ENCODE peak calls at places on chromosomes 11 and 22, in ten cellular contexts. C is small intestine; E is ovary; T is body of pancreas; W is tibial nerve; U is heart left ventricle; V is gastrocnemius medialis; B is neuronal stem cell; N is cardiac muscle cell; D is CD8-positive, alpha-beta memory T cell. F is an unnamed sample.

GRCh38 chr11:102367364-102367763 is 20.4 kb downstream of the BIRC2 start:
- DNase-seq in C (no peak), E (no peak), T (no peak), W (no peak), U (no peak), V (no peak), B (no peak), N (no peak), D (peak), F (no peak)

GRCh38 chr11:19938051-19938856 is 222.0 kb downstream of the DBX1 start:
- DNase-seq in C (peak), E (no peak), T (peak), W (no peak), U (no peak), V (no peak), B (no peak), N (peak), D (no peak), F (no peak)

GRCh38 chr11:117437791-117438130 is 110.1 kb downstream of the CEP164 start:
- DNase-seq in C (no peak), E (no peak), T (no peak), W (no peak), U (no peak), V (no peak), B (no peak), N (no peak), D (no peak), F (no peak)

GRCh38 chr11:2693271-2693833 is 6.4 kb downstream of the KCNQ1OT1 start:
- DNase-seq in C (no peak), E (no peak), T (peak), W (no peak), U (no peak), V (peak), B (no peak), N (no peak), D (no peak), F (no peak)

GRCh38 chr22:17411213-17411612 is 42.0 kb downstream of the CECR2 start:
- DNase-seq in C (no peak), E (no peak), T (no peak), W (no peak), U (peak), V (no peak), B (no peak), N (no peak), D (no peak), F (no peak)

GRCh38 chr11:74942073-74942750 is 6.7 kb downstream of the XRRA1 start:
- DNase-seq in C (no peak), E (no peak), T (no peak), W (no peak), U (no peak), V (no peak), B (no peak), N (no peak), D (no peak), F (no peak)

GRCh38 chr22:43234299-43234988 is 47.5 kb upstream of the TTLL12 start:
- DNase-seq in C (no peak), E (no peak), T (no peak), W (no peak), U (no peak), V (no peak), B (no peak), N (no peak), D (no peak), F (no peak)

GRCh38 chr11:43585877-43586608 is 94.5 kb upstream of the HSD17B12 start:
- DNase-seq in C (no peak), E (no peak), T (no peak), W (no peak), U (no peak), V (no peak), B (no peak), N (no peak), D (no peak), F (no peak)

GRCh38 chr11:36010010-36010740 is 66.3 kb downstream of the LDLRAD3 start:
- DNase-seq in C (no peak), E (no peak), T (no peak), W (no peak), U (no peak), V (no peak), B (no peak), N (no peak), D (no peak), F (no peak)

GRCh38 chr22:41009222-41009948 is 58.2 kb downstream of the RBX1 start:
- DNase-seq in C (no peak), E (no peak), T (no peak), W (no peak), U (no peak), V (no peak), B (no peak), N (no peak), D (no peak), F (no peak)

GRCh38 chr11:133531971-133532651 is at the start of gene OPCML:
- DNase-seq in C (no peak), E (no peak), T (no peak), W (no peak), U (no peak), V (no peak), B (no peak), N (peak), D (no peak), F (no peak)

GRCh38 chr22:29713156-29713715 is 6.6 kb upstream of the CABP7 start:
- DNase-seq in C (no peak), E (no peak), T (no peak), W (no peak), U (no peak), V (no peak), B (no peak), N (no peak), D (no peak), F (no peak)

GRCh38 chr11:116539211-116539610 is 233.6 kb downstream of the BUD13 start:
- DNase-seq in C (no peak), E (no peak), T (no peak), W (no peak), U (no peak), V (no peak), B (no peak), N (no peak), D (no peak), F (no peak)

GRCh38 chr22:30637701-30638114 is 2.1 kb downstream of the SLC35E4 start:
- DNase-seq in C (no peak), E (no peak), T (no peak), W (no peak), U (no peak), V (no peak), B (no peak), N (no peak), D (no peak), F (no peak)

GRCh38 chr11:100484948-100485347 is 202.1 kb upstream of the ARHGAP42 start:
- DNase-seq in C (no peak), E (no peak), T (no peak), W (no peak), U (no peak), V (no peak), B (no peak), N (no peak), D (no peak), F (no peak)

GRCh38 chr11:121890377-121890776 is 225.6 kb downstream of the BLID start:
- DNase-seq in C (no peak), E (no peak), T (no peak), W (no peak), U (no peak), V (no peak), B (no peak), N (no peak), D (no peak), F (peak)
- H3K27ac ChIP-seq in C (no peak), E (no peak), T (no peak), W (no peak), U (no peak), V (no peak), B (no peak), N (no peak), D (no peak), F (no peak)

DNA sequence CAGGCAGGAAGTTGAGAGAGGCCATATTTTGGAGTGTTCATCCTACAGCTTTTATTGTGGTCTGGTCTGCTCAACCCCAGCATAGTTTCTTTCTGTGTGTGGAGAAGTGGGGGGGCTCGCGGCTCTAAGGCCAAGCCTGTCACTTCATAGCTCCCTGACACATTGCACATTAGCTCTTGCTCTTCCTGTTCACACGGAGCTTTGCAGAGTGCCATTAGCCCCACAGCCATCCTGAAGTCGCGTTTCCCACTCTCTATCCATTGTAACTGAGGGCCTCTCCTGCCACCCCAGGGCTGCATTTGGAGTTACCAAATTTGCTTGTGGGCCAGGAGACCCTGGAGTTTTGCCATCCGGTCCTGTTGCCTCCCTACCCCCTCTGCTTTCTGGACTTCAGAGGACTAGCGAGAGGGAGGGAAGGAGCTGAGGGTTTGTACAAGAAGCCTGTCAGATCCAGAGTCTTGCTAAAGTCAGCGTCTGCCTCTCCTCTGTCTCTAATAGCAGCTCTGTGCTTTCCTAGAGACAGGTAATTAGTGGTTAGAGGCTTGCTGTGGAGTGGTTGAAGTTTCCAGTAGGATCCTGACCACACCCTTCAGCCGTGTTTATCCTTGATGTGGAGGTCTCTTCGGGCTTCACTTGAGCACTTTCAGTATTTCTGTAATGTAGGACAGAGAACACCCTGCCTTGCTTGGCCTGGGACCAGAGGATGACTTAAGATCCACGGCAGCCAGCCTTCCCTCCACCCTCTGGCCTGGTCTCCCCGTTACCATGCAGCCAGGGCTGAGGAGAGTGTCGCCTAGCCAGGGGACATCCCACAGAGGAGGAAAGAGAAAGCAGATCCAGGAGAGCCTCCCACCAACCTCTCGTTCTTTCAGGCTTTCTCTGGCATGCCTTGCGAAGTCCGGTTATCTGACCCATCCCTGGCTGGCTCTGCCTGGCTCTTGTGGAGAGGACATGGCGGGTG is 14.1 kb downstream of the DCPS start:
- DNase-seq in C (no peak), E (peak), T (peak), W (peak), U (peak), V (peak), B (no peak), N (no peak), D (peak), F (no peak)
- H3K27ac ChIP-seq in C (peak), E (peak), T (peak), W (peak), U (peak), V (peak), B (no peak), N (no peak), D (peak), F (peak)

GRCh38 chr11:9763301-9763700 is 99.4 kb downstream of the SWAP70 start:
- DNase-seq in C (no peak), E (no peak), T (no peak), W (no peak), U (no peak), V (no peak), B (no peak), N (no peak), D (no peak), F (no peak)

GRCh38 chr11:9759519-9760179 is 95.8 kb downstream of the SWAP70 start:
- DNase-seq in C (peak), E (peak), T (peak), W (peak), U (peak), V (peak), B (no peak), N (no peak), D (peak), F (no peak)

GRCh38 chr11:9762531-9762930 is 98.7 kb downstream of the SWAP70 start:
- DNase-seq in C (no peak), E (no peak), T (no peak), W (no peak), U (no peak), V (no peak), B (no peak), N (no peak), D (no peak), F (no peak)

GRCh38 chr11:9760180-9760550 is 96.3 kb downstream of the SWAP70 start:
- DNase-seq in C (no peak), E (peak), T (peak), W (peak), U (peak), V (peak), B (no peak), N (no peak), D (no peak), F (peak)

GRCh38 chr11:9761441-9761945 is 97.6 kb downstream of the SWAP70 start:
- DNase-seq in C (no peak), E (no peak), T (no peak), W (no peak), U (no peak), V (no peak), B (no peak), N (no peak), D (no peak), F (no peak)
- H3K27ac ChIP-seq in C (no peak), E (no peak), T (no peak), W (no peak), U (no peak), V (no peak), B (no peak), N (no peak), D (no peak), F (no peak)

DNA sequence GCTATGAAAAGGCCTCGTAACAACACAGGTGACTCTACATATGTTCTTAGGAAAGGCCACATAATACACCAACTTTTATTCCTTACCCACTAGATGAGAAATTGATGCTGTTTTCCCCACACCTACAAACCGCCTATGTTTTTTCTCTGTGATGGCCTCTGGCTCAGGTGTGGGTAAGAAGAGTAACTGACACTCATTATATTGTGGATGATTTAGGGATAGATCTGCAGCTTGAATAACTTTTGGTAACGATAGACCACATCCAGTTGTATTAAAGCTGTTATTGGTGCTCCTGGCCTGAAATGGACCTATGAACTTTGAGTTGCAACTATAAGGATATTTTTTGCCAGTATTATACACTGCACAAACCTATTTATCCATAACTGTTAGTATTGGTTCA is 3.6 kb downstream of the LDHA start:
- DNase-seq in C (no peak), E (no peak), T (no peak), W (no peak), U (no peak), V (no peak), B (no peak), N (no peak), D (no peak), F (no peak)
- H3K27ac ChIP-seq in C (no peak), E (no peak), T (no peak), W (no peak), U (no peak), V (no peak), B (no peak), N (no peak), D (no peak), F (no peak)

GRCh38 chr11:83157755-83158473 is 983 bp downstream of the PCF11 start:
- DNase-seq in C (peak), E (peak), T (peak), W (peak), U (peak), V (peak), B (peak), N (peak), D (peak), F (peak)
- H3K27ac ChIP-seq in C (peak), E (peak), T (peak), W (peak), U (peak), V (peak), B (peak), N (peak), D (peak), F (peak)

GRCh38 chr11:68036717-68037239 is 2.0 kb upstream of the TCIRG1 start:
- DNase-seq in C (peak), E (no peak), T (no peak), W (no peak), U (peak), V (peak), B (no peak), N (no peak), D (no peak), F (no peak)
- H3K27ac ChIP-seq in C (peak), E (no peak), T (peak), W (peak), U (peak), V (peak), B (no peak), N (peak), D (peak), F (peak)

GRCh38 chr11:47533690-47534135 is 19.2 kb downstream of the CELF1 start:
- DNase-seq in C (no peak), E (no peak), T (no peak), W (no peak), U (no peak), V (peak), B (no peak), N (no peak), D (no peak), F (no peak)
- H3K27ac ChIP-seq in C (no peak), E (no peak), T (no peak), W (no peak), U (no peak), V (no peak), B (no peak), N (no peak), D (no peak), F (no peak)

GRCh38 chr11:14358729-14359439 is at the start of gene RRAS2:
- DNase-seq in C (peak), E (peak), T (peak), W (peak), U (peak), V (peak), B (peak), N (peak), D (peak), F (no peak)

GRCh38 chr11:14360976-14361375 is 2.0 kb upstream of the RRAS2 start:
- DNase-seq in C (no peak), E (no peak), T (no peak), W (no peak), U (no peak), V (no peak), B (no peak), N (no peak), D (no peak), F (no peak)

GRCh38 chr11:14359573-14360031 is 619 bp upstream of the RRAS2 start:
- DNase-seq in C (no peak), E (no peak), T (no peak), W (no peak), U (no peak), V (no peak), B (no peak), N (no peak), D (no peak), F (no peak)

GRCh38 chr11:14357843-14358728 is 897 bp downstream of the RRAS2 start:
- DNase-seq in C (peak), E (peak), T (peak), W (no peak), U (peak), V (peak), B (peak), N (peak), D (peak), F (peak)

DNA sequence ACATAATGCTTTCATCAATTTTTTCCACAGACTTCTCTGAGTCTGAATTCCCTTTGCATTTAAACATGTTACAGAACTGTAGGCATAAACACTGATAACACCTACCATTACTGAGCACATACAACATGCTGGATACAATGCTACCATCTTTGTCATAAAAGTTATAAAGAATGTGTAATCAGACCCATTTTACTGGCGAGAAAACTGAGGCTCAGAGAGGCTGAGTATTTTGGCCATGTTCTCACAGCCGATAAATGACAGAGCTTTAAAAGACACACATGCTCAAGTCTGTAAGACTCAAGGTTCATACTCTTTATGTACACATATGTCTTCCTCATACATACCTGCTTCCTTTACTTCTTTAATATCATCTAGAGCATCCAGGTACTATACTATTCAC is 2.6 kb downstream of the RRAS2 start:
- DNase-seq in C (no peak), E (no peak), T (no peak), W (no peak), U (no peak), V (no peak), B (no peak), N (no peak), D (no peak), F (no peak)
- H3K27ac ChIP-seq in C (no peak), E (no peak), T (no peak), W (no peak), U (no peak), V (no peak), B (no peak), N (no peak), D (no peak), F (no peak)

GRCh38 chr22:24585461-24585860 is 7.4 kb downstream of the LRRC75B start:
- DNase-seq in C (no peak), E (no peak), T (no peak), W (no peak), U (no peak), V (no peak), B (no peak), N (no peak), D (no peak), F (no peak)
- H3K27ac ChIP-seq in C (no peak), E (no peak), T (peak), W (peak), U (no peak), V (no peak), B (no peak), N (peak), D (no peak), F (no peak)

F was measured in substantia nigra.